ENCODE peak calls at places on chromosomes 4 and X, in four cellular contexts. One of them, this sample, is unnamed.

GRCh38 chr4:71259911-71260331 is 78.9 kb upstream of the SLC4A4 start:
- DNase-seq in fibroblast of pulmonary artery: peak; percentile 16
- DNase-seq in Panc1: no peak
- DNase-seq in neural crest cell: no peak
- DNase-seq in this sample: no peak

GRCh38 chr4:110619001-110619350 is 3.9 kb downstream of the PITX2 start:
- DNase-seq in fibroblast of pulmonary artery: no peak
- DNase-seq in Panc1: no peak
- DNase-seq in neural crest cell: no peak
- DNase-seq in this sample: no peak

GRCh38 chr4:163395055-163395454 is 51.4 kb downstream of the NPY5R start:
- DNase-seq in fibroblast of pulmonary artery: peak; percentile 79
- DNase-seq in Panc1: no peak
- DNase-seq in neural crest cell: no peak
- DNase-seq in this sample: no peak

GRCh38 chr4:139208404-139208945 is 31.5 kb upstream of the ELF2 start:
- DNase-seq in fibroblast of pulmonary artery: peak; percentile 71
- DNase-seq in Panc1: no peak
- DNase-seq in neural crest cell: no peak
- DNase-seq in this sample: no peak

GRCh38 chr4:89000844-89001360 is 56.1 kb downstream of the FAM13A start:
- DNase-seq in fibroblast of pulmonary artery: peak; percentile 70
- DNase-seq in Panc1: no peak
- DNase-seq in neural crest cell: no peak
- DNase-seq in this sample: no peak

GRCh38 chr4:4824232-4824631 is 35.2 kb upstream of the MSX1 start:
- DNase-seq in fibroblast of pulmonary artery: no peak
- DNase-seq in Panc1: no peak
- DNase-seq in neural crest cell: no peak
- DNase-seq in this sample: no peak

GRCh38 chr4:111689731-111690130 is 455.5 kb upstream of the FAM241A start:
- DNase-seq in fibroblast of pulmonary artery: no peak
- DNase-seq in Panc1: no peak
- DNase-seq in neural crest cell: no peak
- DNase-seq in this sample: no peak

GRCh38 chr4:146654976-146655761 is 16.5 kb downstream of the POU4F2 start:
- DNase-seq in fibroblast of pulmonary artery: peak; percentile 25
- DNase-seq in Panc1: no peak
- DNase-seq in neural crest cell: peak; percentile 41
- DNase-seq in this sample: no peak

GRCh38 chr4:38490753-38491446 is 173.1 kb upstream of the KLF3 start:
- DNase-seq in fibroblast of pulmonary artery: no peak
- DNase-seq in Panc1: no peak
- DNase-seq in neural crest cell: no peak
- DNase-seq in this sample: peak; percentile 16

GRCh38 chr4:156113138-156113537 is 159.5 kb upstream of the CTSO start:
- DNase-seq in fibroblast of pulmonary artery: peak; percentile 21
- DNase-seq in Panc1: peak; percentile 8
- DNase-seq in neural crest cell: no peak
- DNase-seq in this sample: no peak

GRCh38 chr4:122758033-122758432 is 25.5 kb downstream of the BBS12 start:
- DNase-seq in fibroblast of pulmonary artery: peak; percentile 64
- DNase-seq in Panc1: peak; percentile 35
- DNase-seq in neural crest cell: no peak
- DNase-seq in this sample: no peak

GRCh38 chr4:122458625-122459024 is 2.1 kb upstream of the IL2 start:
- DNase-seq in fibroblast of pulmonary artery: no peak
- DNase-seq in Panc1: peak; percentile 2
- DNase-seq in neural crest cell: no peak
- DNase-seq in this sample: no peak

GRCh38 chr4:60313616-60314015 is 886.5 kb upstream of the ADGRL3 start:
- DNase-seq in fibroblast of pulmonary artery: peak; percentile 3
- DNase-seq in Panc1: no peak
- DNase-seq in neural crest cell: no peak
- DNase-seq in this sample: no peak

GRCh38 chr4:7761720-7762119 is 177.9 kb downstream of the AFAP1 start:
- DNase-seq in fibroblast of pulmonary artery: peak; percentile 60
- DNase-seq in Panc1: no peak
- DNase-seq in neural crest cell: peak; percentile 68
- DNase-seq in this sample: peak; percentile 72

GRCh38 chr4:122831515-122832196 is 5.0 kb downstream of the FGF2 start:
- DNase-seq in fibroblast of pulmonary artery: no peak
- DNase-seq in Panc1: no peak
- DNase-seq in neural crest cell: no peak
- DNase-seq in this sample: no peak

GRCh38 chr4:147078362-147078761 is 132.7 kb upstream of the TTC29 start:
- DNase-seq in fibroblast of pulmonary artery: peak; percentile 65
- DNase-seq in Panc1: no peak
- DNase-seq in neural crest cell: no peak
- DNase-seq in this sample: no peak

GRCh38 chrX:18983711-18984380 is at the start of gene PHKA2:
- DNase-seq in fibroblast of pulmonary artery: peak; percentile 53
- DNase-seq in Panc1: no peak
- DNase-seq in neural crest cell: peak; percentile 23
- DNase-seq in this sample: peak; percentile 44

GRCh38 chr4:183256756-183257385 is 63.2 kb downstream of the CLDN22 start:
- DNase-seq in fibroblast of pulmonary artery: peak; percentile 66
- DNase-seq in Panc1: no peak
- DNase-seq in neural crest cell: peak; percentile 49
- DNase-seq in this sample: peak; percentile 51
- TF ChIP-seq CTCF in fibroblast of pulmonary artery: peak; percentile 88
- TF ChIP-seq CTCF in Panc1: peak; percentile 83
- TF ChIP-seq CTCF in neural crest cell: peak; percentile 76
- TF ChIP-seq CTCF in this sample: peak; percentile 73

GRCh38 chr4:77600521-77601451 is 4.8 kb upstream of the CXCL13 start:
- DNase-seq in fibroblast of pulmonary artery: peak; percentile 51
- DNase-seq in Panc1: no peak
- DNase-seq in neural crest cell: no peak
- DNase-seq in this sample: no peak

GRCh38 chr4:77593993-77594392 is 11.6 kb upstream of the CXCL13 start:
- DNase-seq in fibroblast of pulmonary artery: no peak
- DNase-seq in Panc1: no peak
- DNase-seq in neural crest cell: no peak
- DNase-seq in this sample: no peak

GRCh38 chr4:77601614-77602187 is 3.9 kb upstream of the CXCL13 start:
- DNase-seq in fibroblast of pulmonary artery: no peak
- DNase-seq in Panc1: no peak
- DNase-seq in neural crest cell: no peak
- DNase-seq in this sample: no peak

GRCh38 chr4:77595361-77595973 is 10.2 kb upstream of the CXCL13 start:
- DNase-seq in fibroblast of pulmonary artery: no peak
- DNase-seq in Panc1: no peak
- DNase-seq in neural crest cell: no peak
- DNase-seq in this sample: no peak

DNA sequence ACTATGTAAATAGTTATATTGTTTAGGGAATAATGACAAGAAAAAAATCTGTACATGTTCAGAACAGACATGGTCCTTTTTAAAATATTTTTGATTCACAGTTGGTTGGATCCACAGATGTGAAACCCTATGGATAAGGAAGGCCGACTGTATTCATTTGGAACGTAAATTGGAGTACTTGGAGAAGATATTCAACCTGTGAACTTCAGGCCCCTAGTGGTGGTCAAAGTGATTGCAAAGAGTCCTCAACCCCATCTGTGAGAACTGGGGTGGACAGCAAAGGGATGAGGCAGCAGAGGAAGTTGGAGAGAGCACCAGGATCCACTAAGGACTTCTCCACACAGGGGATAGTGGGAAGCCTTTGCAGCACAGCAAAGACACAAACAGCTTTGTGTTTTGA is 6.2 kb upstream of the CXCL13 start:
- DNase-seq in fibroblast of pulmonary artery: peak; percentile 59
- DNase-seq in Panc1: no peak
- DNase-seq in neural crest cell: peak; percentile 4
- DNase-seq in this sample: peak; percentile 37
- TF ChIP-seq CTCF in fibroblast of pulmonary artery: peak; percentile 78
- TF ChIP-seq CTCF in Panc1: peak; percentile 59
- TF ChIP-seq CTCF in neural crest cell: peak; percentile 65
- TF ChIP-seq CTCF in this sample: peak; percentile 36

GRCh38 chrX:27924261-27924660 is 57.0 kb downstream of the DCAF8L1 start:
- DNase-seq in fibroblast of pulmonary artery: no peak
- DNase-seq in Panc1: no peak
- DNase-seq in neural crest cell: no peak
- DNase-seq in this sample: no peak

GRCh38 chrX:27924718-27925117 is 56.5 kb downstream of the DCAF8L1 start:
- DNase-seq in fibroblast of pulmonary artery: no peak
- DNase-seq in Panc1: no peak
- DNase-seq in neural crest cell: no peak
- DNase-seq in this sample: no peak

GRCh38 chrX:27915617-27916016 is 65.6 kb downstream of the DCAF8L1 start:
- DNase-seq in fibroblast of pulmonary artery: peak; percentile 42
- DNase-seq in Panc1: no peak
- DNase-seq in neural crest cell: no peak
- DNase-seq in this sample: no peak

GRCh38 chrX:27917713-27918500 is 63.3 kb downstream of the DCAF8L1 start:
- DNase-seq in fibroblast of pulmonary artery: no peak
- DNase-seq in Panc1: no peak
- DNase-seq in neural crest cell: no peak
- DNase-seq in this sample: no peak

DNA sequence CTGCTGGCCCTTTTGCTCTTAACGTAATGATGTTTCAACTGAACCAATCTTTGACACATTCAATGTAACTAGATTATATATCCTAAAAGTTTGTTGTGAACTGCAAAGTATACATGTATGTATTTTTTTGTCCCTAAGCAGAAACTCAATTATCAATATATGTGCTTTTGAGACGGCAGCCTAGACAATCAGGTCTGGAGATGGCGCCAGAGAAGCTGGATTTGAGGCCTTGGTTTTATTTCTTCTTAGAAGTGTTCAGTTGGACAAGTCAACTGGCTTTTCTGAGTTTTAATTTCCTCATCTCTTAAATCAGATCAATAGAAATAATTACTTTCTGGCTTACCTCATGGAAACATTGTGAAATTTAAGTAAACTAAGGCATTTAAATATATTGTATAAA is 62.5 kb downstream of the DCAF8L1 start:
- DNase-seq in fibroblast of pulmonary artery: peak; percentile 33
- DNase-seq in Panc1: no peak
- DNase-seq in neural crest cell: no peak
- DNase-seq in this sample: peak; percentile 7
- TF ChIP-seq CTCF in fibroblast of pulmonary artery: peak; percentile 21
- TF ChIP-seq CTCF in Panc1: peak; percentile 36
- TF ChIP-seq CTCF in neural crest cell: peak; percentile 45
- TF ChIP-seq CTCF in this sample: peak; percentile 21

GRCh38 chr4:113783289-113783688 is 21.8 kb upstream of the CAMK2D start:
- DNase-seq in fibroblast of pulmonary artery: no peak
- DNase-seq in Panc1: no peak
- DNase-seq in neural crest cell: no peak
- DNase-seq in this sample: no peak

GRCh38 chr4:113776016-113776415 is 14.5 kb upstream of the CAMK2D start:
- DNase-seq in fibroblast of pulmonary artery: no peak
- DNase-seq in Panc1: no peak
- DNase-seq in neural crest cell: no peak
- DNase-seq in this sample: no peak

GRCh38 chr4:113784497-113785254 is 23.1 kb upstream of the CAMK2D start:
- DNase-seq in fibroblast of pulmonary artery: peak; percentile 98
- DNase-seq in Panc1: peak; percentile 12
- DNase-seq in neural crest cell: no peak
- DNase-seq in this sample: no peak

GRCh38 chr4:113776679-113777078 is 15.1 kb upstream of the CAMK2D start:
- DNase-seq in fibroblast of pulmonary artery: no peak
- DNase-seq in Panc1: no peak
- DNase-seq in neural crest cell: no peak
- DNase-seq in this sample: no peak

GRCh38 chr4:113781439-113782040 is 20.0 kb upstream of the CAMK2D start:
- DNase-seq in fibroblast of pulmonary artery: peak; percentile 71
- DNase-seq in Panc1: no peak
- DNase-seq in neural crest cell: no peak
- DNase-seq in this sample: no peak
- TF ChIP-seq CTCF in fibroblast of pulmonary artery: peak; percentile 71
- TF ChIP-seq CTCF in Panc1: peak; percentile 63
- TF ChIP-seq CTCF in neural crest cell: peak; percentile 81
- TF ChIP-seq CTCF in this sample: peak; percentile 49

DNA sequence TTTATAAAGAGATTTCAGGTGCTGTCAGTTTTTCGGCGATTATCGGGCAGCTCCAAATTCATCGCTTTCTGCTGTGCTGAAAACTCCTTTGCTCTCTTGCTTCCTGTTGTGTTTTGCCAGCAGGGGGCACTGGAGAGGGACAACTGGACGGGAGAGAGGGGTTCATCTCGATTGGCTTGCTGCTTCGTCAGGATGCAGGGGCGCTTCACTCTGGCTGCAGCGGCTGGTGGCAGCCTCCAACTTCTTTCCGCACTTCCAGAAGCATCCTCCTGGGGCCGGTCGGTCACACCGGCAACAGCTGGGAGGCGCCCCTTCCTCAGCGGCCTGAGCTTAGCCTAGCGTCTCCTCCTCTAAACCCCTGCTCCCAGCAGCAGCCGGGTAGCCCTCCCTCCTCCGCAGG is 29.5 kb downstream of the MSL3 start:
- DNase-seq in fibroblast of pulmonary artery: peak; percentile 68
- DNase-seq in Panc1: no peak
- DNase-seq in neural crest cell: peak; percentile 72
- DNase-seq in this sample: no peak
- TF ChIP-seq CTCF in fibroblast of pulmonary artery: peak; percentile 69
- TF ChIP-seq CTCF in Panc1: peak; percentile 44
- TF ChIP-seq CTCF in neural crest cell: peak; percentile 64
- TF ChIP-seq CTCF in this sample: no peak